ENCODE peak calls at places on chromosomes 16 and 17, in four cellular contexts. One of them, this sample, is unnamed.

GRCh38 chr17:58333396-58334207 is 5.0 kb upstream of the TSPOAP1 start:
- DNase-seq in HepG2: no peak
- DNase-seq in K562: no peak
- DNase-seq in GM12878: no peak
- DNase-seq in this sample: no peak

GRCh38 chr16:660459-661183 is 7.3 kb upstream of the RHOT2 start:
- DNase-seq in K562: peak
- DNase-seq in GM12878: peak
- DNase-seq in HepG2: no peak
- DNase-seq in this sample: peak

GRCh38 chr16:79286646-79287423 is 313.7 kb downstream of the MAF start:
- DNase-seq in K562: no peak
- DNase-seq in HepG2: no peak
- DNase-seq in GM12878: peak
- DNase-seq in this sample: no peak

GRCh38 chr16:3400446-3400778 is 392 bp downstream of the ZSCAN32 start:
- DNase-seq in HepG2: no peak
- DNase-seq in K562: no peak
- DNase-seq in GM12878: no peak
- DNase-seq in this sample: no peak

GRCh38 chr16:56565023-56565477 is at the start of gene MT4:
- DNase-seq in GM12878: no peak
- DNase-seq in K562: no peak
- DNase-seq in HepG2: no peak
- DNase-seq in this sample: no peak

GRCh38 chr17:41771389-41772206 is 14.9 kb downstream of the JUP start:
- DNase-seq in GM12878: no peak
- DNase-seq in HepG2: no peak
- DNase-seq in K562: peak
- DNase-seq in this sample: no peak

GRCh38 chr17:32267690-32268205 is 2.1 kb downstream of the RHBDL3 start:
- DNase-seq in GM12878: no peak
- DNase-seq in HepG2: no peak
- DNase-seq in K562: no peak
- DNase-seq in this sample: no peak

GRCh38 chr17:51119415-51120356 is 982 bp downstream of the SPAG9 start:
- DNase-seq in HepG2: peak
- DNase-seq in GM12878: no peak
- DNase-seq in K562: no peak
- DNase-seq in this sample: peak

GRCh38 chr17:83053779-83054451 is 25.5 kb upstream of the METRNL start:
- DNase-seq in GM12878: no peak
- DNase-seq in HepG2: no peak
- DNase-seq in K562: no peak
- DNase-seq in this sample: no peak

GRCh38 chr17:73566905-73567782 is 77.1 kb downstream of the SDK2 start:
- DNase-seq in K562: no peak
- DNase-seq in GM12878: no peak
- DNase-seq in HepG2: no peak
- DNase-seq in this sample: no peak

GRCh38 chr17:34252138-34252889 is 2.8 kb upstream of the CCL2 start:
- DNase-seq in HepG2: no peak
- DNase-seq in K562: no peak
- DNase-seq in GM12878: peak
- DNase-seq in this sample: no peak

GRCh38 chr17:50689956-50690886 is 17.5 kb downstream of the ANKRD40 start:
- DNase-seq in HepG2: no peak
- DNase-seq in GM12878: no peak
- DNase-seq in K562: no peak
- DNase-seq in this sample: no peak

GRCh38 chr16:56610017-56610608 is 1.7 kb downstream of the MT2A start:
- DNase-seq in HepG2: peak
- DNase-seq in K562: no peak
- DNase-seq in GM12878: peak
- DNase-seq in this sample: no peak

GRCh38 chr16:10181196-10182162 is 749 bp downstream of the GRIN2A start:
- DNase-seq in GM12878: no peak
- DNase-seq in HepG2: peak
- DNase-seq in K562: peak
- DNase-seq in this sample: peak

GRCh38 chr17:42894283-42895184 is 6.1 kb upstream of the G6PC1 start:
- DNase-seq in HepG2: peak
- DNase-seq in GM12878: no peak
- DNase-seq in K562: no peak
- DNase-seq in this sample: no peak

GRCh38 chr16:76897816-76898215 is 293.2 kb upstream of the MON1B start:
- DNase-seq in HepG2: no peak
- DNase-seq in GM12878: no peak
- DNase-seq in K562: no peak
- DNase-seq in this sample: no peak

GRCh38 chr17:34762078-34762477 is 182.7 kb downstream of the TMEM132E start:
- DNase-seq in K562: no peak
- DNase-seq in GM12878: no peak
- DNase-seq in HepG2: no peak
- DNase-seq in this sample: no peak

GRCh38 chr17:60678118-60678444 is 430 bp downstream of the BCAS3 start:
- DNase-seq in HepG2: no peak
- DNase-seq in GM12878: no peak
- DNase-seq in K562: peak
- DNase-seq in this sample: peak

GRCh38 chr16:1312903-1313302 is 3.5 kb downstream of the UBE2I start:
- DNase-seq in GM12878: no peak
- DNase-seq in HepG2: no peak
- DNase-seq in K562: no peak
- DNase-seq in this sample: no peak

GRCh38 chr17:82323514-82324234 is 6.3 kb upstream of the CD7 start:
- DNase-seq in GM12878: no peak
- DNase-seq in K562: peak
- DNase-seq in HepG2: no peak
- DNase-seq in this sample: no peak

GRCh38 chr17:1882836-1883235 is 53.0 kb downstream of the RPA1 start:
- DNase-seq in GM12878: no peak
- DNase-seq in HepG2: peak
- DNase-seq in K562: peak
- DNase-seq in this sample: peak

GRCh38 chr17:45948881-45949624 is 50.0 kb upstream of the STH start:
- DNase-seq in K562: peak
- DNase-seq in HepG2: peak
- DNase-seq in GM12878: no peak
- DNase-seq in this sample: peak

GRCh38 chr17:81345211-81346089 is 49.8 kb upstream of the BAHCC1 start:
- DNase-seq in GM12878: no peak
- DNase-seq in HepG2: peak
- DNase-seq in K562: peak
- DNase-seq in this sample: peak

GRCh38 chr16:8882725-8883377 is 700 bp downstream of the LITAFD start:
- DNase-seq in GM12878: no peak
- DNase-seq in HepG2: no peak
- DNase-seq in K562: no peak
- DNase-seq in this sample: no peak

GRCh38 chr17:59028328-59028727 is 78.4 kb downstream of the TRIM37 start:
- DNase-seq in HepG2: no peak
- DNase-seq in GM12878: no peak
- DNase-seq in K562: no peak
- DNase-seq in this sample: no peak

GRCh38 chr16:833411-833810 is 32.9 kb upstream of the GNG13 start:
- DNase-seq in HepG2: no peak
- DNase-seq in GM12878: no peak
- DNase-seq in K562: no peak
- DNase-seq in this sample: no peak

GRCh38 chr17:8021565-8022357 is 17.1 kb upstream of the ALOX15B start:
- DNase-seq in HepG2: no peak
- DNase-seq in GM12878: no peak
- DNase-seq in K562: no peak
- DNase-seq in this sample: no peak

GRCh38 chr16:5008311-5008731 is 25.4 kb downstream of the NAGPA start:
- DNase-seq in HepG2: no peak
- DNase-seq in GM12878: no peak
- DNase-seq in K562: no peak
- DNase-seq in this sample: no peak

GRCh38 chr17:37301288-37301687 is 74.5 kb upstream of the C17orf78 start:
- DNase-seq in GM12878: no peak
- DNase-seq in K562: no peak
- DNase-seq in HepG2: no peak
- DNase-seq in this sample: peak

GRCh38 chr16:22300427-22301071 is 3.3 kb downstream of the POLR3E start:
- DNase-seq in GM12878: no peak
- DNase-seq in HepG2: peak
- DNase-seq in K562: peak
- DNase-seq in this sample: peak

GRCh38 chr17:73096866-73097265 is 4.4 kb upstream of the SLC39A11 start:
- DNase-seq in GM12878: no peak
- DNase-seq in K562: no peak
- DNase-seq in HepG2: no peak
- DNase-seq in this sample: no peak

GRCh38 chr16:88108762-88109161 is 157.5 kb downstream of the BANP start:
- DNase-seq in GM12878: no peak
- DNase-seq in HepG2: no peak
- DNase-seq in K562: no peak
- DNase-seq in this sample: no peak

GRCh38 chr16:73199214-73199613 is 151.3 kb upstream of the ZFHX3 start:
- DNase-seq in K562: no peak
- DNase-seq in GM12878: no peak
- DNase-seq in HepG2: no peak
- DNase-seq in this sample: no peak

GRCh38 chr17:59800530-59800942 is 92.2 kb downstream of the TUBD1 start:
- DNase-seq in K562: no peak
- DNase-seq in GM12878: no peak
- DNase-seq in HepG2: no peak
- DNase-seq in this sample: no peak

GRCh38 chr16:67155305-67156145 is 4.2 kb downstream of the TRADD start:
- DNase-seq in K562: peak
- DNase-seq in GM12878: no peak
- DNase-seq in HepG2: peak
- DNase-seq in this sample: peak

GRCh38 chr17:56203430-56203829 is 50.2 kb downstream of the ANKFN1 start:
- DNase-seq in K562: peak
- DNase-seq in HepG2: peak
- DNase-seq in GM12878: no peak
- DNase-seq in this sample: peak

GRCh38 chr17:28488884-28489276 is 15.4 kb downstream of the SLC13A2 start:
- DNase-seq in K562: no peak
- DNase-seq in GM12878: no peak
- DNase-seq in HepG2: peak
- DNase-seq in this sample: no peak
- TF ChIP-seq TARDBP in K562: no peak
- TF ChIP-seq TARDBP in GM12878: no peak
- TF ChIP-seq TARDBP in HepG2: no peak
- TF ChIP-seq TARDBP in this sample: no peak

DNA sequence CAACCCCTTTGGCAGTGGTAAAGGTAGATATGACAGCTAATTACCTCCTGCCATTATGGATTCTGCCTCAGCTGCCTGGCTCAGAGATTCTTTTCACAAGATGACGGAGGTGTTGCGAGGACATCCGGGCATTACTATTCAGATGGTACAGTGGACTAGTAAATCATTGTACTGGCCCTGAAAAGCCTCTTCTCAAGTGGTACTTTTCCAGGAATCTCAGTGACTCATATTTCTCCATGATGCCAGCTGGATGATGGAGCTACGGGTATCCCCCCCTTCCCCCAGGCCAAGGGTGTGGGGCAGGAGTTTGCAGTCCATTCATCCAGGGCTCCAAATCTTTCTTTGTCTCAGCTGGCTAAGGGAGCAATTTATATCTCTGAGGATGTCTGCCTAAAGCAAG is 107.7 kb upstream of the GPR139 start:
- DNase-seq in HepG2: no peak
- DNase-seq in K562: no peak
- DNase-seq in GM12878: no peak
- DNase-seq in this sample: no peak
- TF ChIP-seq FOXK2 in HepG2: no peak
- TF ChIP-seq FOXK2 in K562: no peak
- TF ChIP-seq FOXK2 in GM12878: no peak
- TF ChIP-seq FOXK2 in this sample: no peak

GRCh38 chr16:17205279-17206139 is 265.3 kb downstream of the XYLT1 start:
- DNase-seq in K562: no peak
- DNase-seq in GM12878: no peak
- DNase-seq in HepG2: no peak
- DNase-seq in this sample: no peak
- TF ChIP-seq BHLHE40 in K562: no peak
- TF ChIP-seq BHLHE40 in GM12878: no peak
- TF ChIP-seq BHLHE40 in HepG2: no peak
- TF ChIP-seq BHLHE40 in this sample: no peak

GRCh38 chr16:23726710-23727109 is 13.7 kb upstream of the ERN2 start:
- DNase-seq in K562: no peak
- DNase-seq in HepG2: no peak
- DNase-seq in GM12878: no peak
- DNase-seq in this sample: no peak

GRCh38 chr16:23724438-23725131 is 11.6 kb upstream of the ERN2 start:
- DNase-seq in HepG2: no peak
- DNase-seq in GM12878: no peak
- DNase-seq in K562: no peak
- DNase-seq in this sample: no peak

GRCh38 chr16:23728112-23728477 is 15.1 kb upstream of the ERN2 start:
- DNase-seq in GM12878: no peak
- DNase-seq in K562: no peak
- DNase-seq in HepG2: no peak
- DNase-seq in this sample: no peak

DNA sequence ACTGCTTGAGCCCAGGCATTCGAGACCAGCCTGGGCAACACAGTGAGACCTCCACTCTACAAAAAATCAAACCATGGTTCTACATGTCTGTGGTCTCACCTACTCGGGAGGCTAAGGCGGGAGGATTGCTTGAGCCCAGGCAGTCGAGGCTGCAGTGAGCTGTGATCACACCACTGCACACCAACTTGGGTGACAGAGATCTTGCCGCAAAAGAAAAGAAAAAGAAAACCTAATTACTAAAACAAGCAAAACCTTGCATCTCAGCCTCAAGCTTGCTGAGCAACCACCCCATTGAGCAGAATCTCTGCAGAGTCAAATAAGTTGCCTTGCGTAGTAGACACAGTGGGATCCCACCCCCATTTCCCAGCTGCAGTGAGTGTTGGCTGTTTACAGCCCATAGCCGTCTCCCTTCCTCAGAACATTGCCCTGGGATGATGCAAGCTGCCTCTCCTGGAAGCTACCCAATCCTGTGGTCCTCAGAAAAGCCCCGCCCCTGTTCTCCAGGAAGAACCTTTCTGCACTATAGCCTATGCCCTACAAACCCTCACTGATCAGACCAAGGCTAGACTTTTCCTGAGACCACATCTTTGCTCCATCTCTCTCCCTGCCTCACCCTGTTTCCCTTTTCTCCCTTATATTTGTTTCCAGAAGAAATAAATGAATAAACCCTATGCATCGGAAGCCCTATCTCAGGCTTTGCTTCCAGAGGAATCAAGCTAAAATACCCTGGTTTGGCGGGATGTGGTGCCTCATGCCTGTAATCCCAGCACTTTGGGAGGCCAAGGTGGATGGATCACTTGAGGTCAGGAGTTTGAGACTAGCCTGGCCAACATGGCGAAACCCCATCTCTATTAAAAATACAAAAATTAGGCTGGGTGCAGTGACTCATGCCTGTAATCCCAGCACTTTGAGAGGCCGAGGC is 16.7 kb upstream of the ERN2 start:
- DNase-seq in K562: peak
- DNase-seq in HepG2: peak
- DNase-seq in GM12878: no peak
- DNase-seq in this sample: peak
- TF ChIP-seq TARDBP in K562: no peak
- TF ChIP-seq TARDBP in HepG2: no peak
- TF ChIP-seq TARDBP in GM12878: no peak
- TF ChIP-seq TARDBP in this sample: no peak

This sample was measured in HEK293T.